ENCODE peak calls at places on chromosome 18, in eight cellular contexts. One of them, this sample, is unnamed.

GRCh38 chr18:67432806-67433205 is 83.7 kb downstream of the DSEL start:
- DNase-seq in pulmonary artery endothelial cell: no peak
- DNase-seq in lower lobe of right lung: no peak
- DNase-seq in caudate nucleus: no peak
- DNase-seq in AG09309: no peak
- DNase-seq in osteoblast: peak
- DNase-seq in choroid plexus epithelial cell: peak
- DNase-seq in CD8-positive, alpha-beta T cell: no peak
- DNase-seq in this sample: no peak

GRCh38 chr18:36745219-36745975 is 83.4 kb downstream of the TPGS2 start:
- DNase-seq in CD8-positive, alpha-beta T cell: no peak
- DNase-seq in choroid plexus epithelial cell: no peak
- DNase-seq in caudate nucleus: no peak
- DNase-seq in osteoblast: no peak
- DNase-seq in pulmonary artery endothelial cell: no peak
- DNase-seq in lower lobe of right lung: no peak
- DNase-seq in AG09309: no peak
- DNase-seq in this sample: no peak

GRCh38 chr18:62398291-62398690 is 73.2 kb downstream of the TNFRSF11A start:
- DNase-seq in osteoblast: no peak
- DNase-seq in caudate nucleus: no peak
- DNase-seq in pulmonary artery endothelial cell: no peak
- DNase-seq in lower lobe of right lung: no peak
- DNase-seq in choroid plexus epithelial cell: no peak
- DNase-seq in CD8-positive, alpha-beta T cell: no peak
- DNase-seq in AG09309: no peak
- DNase-seq in this sample: no peak

GRCh38 chr18:78773303-78773755 is 206.3 kb upstream of the SALL3 start:
- DNase-seq in osteoblast: no peak
- DNase-seq in pulmonary artery endothelial cell: no peak
- DNase-seq in choroid plexus epithelial cell: no peak
- DNase-seq in lower lobe of right lung: no peak
- DNase-seq in CD8-positive, alpha-beta T cell: no peak
- DNase-seq in caudate nucleus: no peak
- DNase-seq in AG09309: no peak
- DNase-seq in this sample: no peak

GRCh38 chr18:54775686-54776085 is 52.6 kb upstream of the RAB27B start:
- DNase-seq in AG09309: peak
- DNase-seq in choroid plexus epithelial cell: peak
- DNase-seq in CD8-positive, alpha-beta T cell: no peak
- DNase-seq in pulmonary artery endothelial cell: no peak
- DNase-seq in caudate nucleus: no peak
- DNase-seq in lower lobe of right lung: no peak
- DNase-seq in osteoblast: peak
- DNase-seq in this sample: peak

GRCh38 chr18:25896178-25896780 is 194.1 kb downstream of the SS18 start:
- DNase-seq in lower lobe of right lung: no peak
- DNase-seq in osteoblast: peak
- DNase-seq in AG09309: peak
- DNase-seq in CD8-positive, alpha-beta T cell: no peak
- DNase-seq in pulmonary artery endothelial cell: peak
- DNase-seq in choroid plexus epithelial cell: peak
- DNase-seq in caudate nucleus: no peak
- DNase-seq in this sample: peak

GRCh38 chr18:2222270-2223185 is 348.8 kb downstream of the METTL4 start:
- DNase-seq in choroid plexus epithelial cell: peak
- DNase-seq in lower lobe of right lung: no peak
- DNase-seq in osteoblast: no peak
- DNase-seq in caudate nucleus: no peak
- DNase-seq in CD8-positive, alpha-beta T cell: no peak
- DNase-seq in AG09309: no peak
- DNase-seq in pulmonary artery endothelial cell: no peak
- DNase-seq in this sample: no peak

GRCh38 chr18:57242285-57242684 is 95.4 kb downstream of the BOD1L2 start:
- DNase-seq in lower lobe of right lung: no peak
- DNase-seq in AG09309: no peak
- DNase-seq in CD8-positive, alpha-beta T cell: no peak
- DNase-seq in caudate nucleus: no peak
- DNase-seq in osteoblast: no peak
- DNase-seq in pulmonary artery endothelial cell: no peak
- DNase-seq in choroid plexus epithelial cell: no peak
- DNase-seq in this sample: no peak

GRCh38 chr18:59220164-59220783 is 316 bp downstream of the GRP start:
- DNase-seq in choroid plexus epithelial cell: no peak
- DNase-seq in pulmonary artery endothelial cell: no peak
- DNase-seq in caudate nucleus: no peak
- DNase-seq in osteoblast: peak
- DNase-seq in lower lobe of right lung: no peak
- DNase-seq in CD8-positive, alpha-beta T cell: no peak
- DNase-seq in AG09309: no peak
- DNase-seq in this sample: no peak

GRCh38 chr18:13223341-13224148 is 5.0 kb downstream of the LDLRAD4 start:
- DNase-seq in AG09309: no peak
- DNase-seq in caudate nucleus: no peak
- DNase-seq in pulmonary artery endothelial cell: no peak
- DNase-seq in osteoblast: no peak
- DNase-seq in CD8-positive, alpha-beta T cell: no peak
- DNase-seq in lower lobe of right lung: no peak
- DNase-seq in choroid plexus epithelial cell: no peak
- DNase-seq in this sample: no peak

GRCh38 chr18:11981633-11982366 is 493 bp downstream of the IMPA2 start:
- DNase-seq in CD8-positive, alpha-beta T cell: no peak
- DNase-seq in osteoblast: peak
- DNase-seq in pulmonary artery endothelial cell: no peak
- DNase-seq in AG09309: no peak
- DNase-seq in choroid plexus epithelial cell: peak
- DNase-seq in lower lobe of right lung: peak
- DNase-seq in caudate nucleus: no peak
- DNase-seq in this sample: no peak

GRCh38 chr18:45110577-45111506 is 430.2 kb downstream of the SETBP1 start:
- DNase-seq in lower lobe of right lung: no peak
- DNase-seq in AG09309: no peak
- DNase-seq in pulmonary artery endothelial cell: no peak
- DNase-seq in caudate nucleus: no peak
- DNase-seq in CD8-positive, alpha-beta T cell: no peak
- DNase-seq in choroid plexus epithelial cell: no peak
- DNase-seq in osteoblast: peak
- DNase-seq in this sample: no peak

GRCh38 chr18:76340410-76340809 is 154.6 kb downstream of the ZNF516 start:
- DNase-seq in lower lobe of right lung: no peak
- DNase-seq in CD8-positive, alpha-beta T cell: no peak
- DNase-seq in choroid plexus epithelial cell: no peak
- DNase-seq in pulmonary artery endothelial cell: no peak
- DNase-seq in caudate nucleus: no peak
- DNase-seq in AG09309: no peak
- DNase-seq in osteoblast: no peak
- DNase-seq in this sample: no peak

GRCh38 chr18:34809697-34810096 is 99.6 kb downstream of the DTNA start:
- DNase-seq in osteoblast: no peak
- DNase-seq in lower lobe of right lung: no peak
- DNase-seq in AG09309: peak
- DNase-seq in pulmonary artery endothelial cell: no peak
- DNase-seq in CD8-positive, alpha-beta T cell: no peak
- DNase-seq in caudate nucleus: peak
- DNase-seq in choroid plexus epithelial cell: peak
- DNase-seq in this sample: peak

GRCh38 chr18:36993068-36993467 is 164.1 kb downstream of the KIAA1328 start:
- DNase-seq in caudate nucleus: no peak
- DNase-seq in CD8-positive, alpha-beta T cell: no peak
- DNase-seq in pulmonary artery endothelial cell: peak
- DNase-seq in AG09309: peak
- DNase-seq in choroid plexus epithelial cell: peak
- DNase-seq in lower lobe of right lung: no peak
- DNase-seq in osteoblast: peak
- DNase-seq in this sample: no peak

GRCh38 chr18:12271376-12272235 is 17.4 kb downstream of the CIDEA start:
- DNase-seq in lower lobe of right lung: peak
- DNase-seq in caudate nucleus: peak
- DNase-seq in CD8-positive, alpha-beta T cell: peak
- DNase-seq in pulmonary artery endothelial cell: peak
- DNase-seq in AG09309: no peak
- DNase-seq in choroid plexus epithelial cell: peak
- DNase-seq in osteoblast: peak
- DNase-seq in this sample: peak

GRCh38 chr18:49247786-49248185 is 212.7 kb downstream of the DYM start:
- DNase-seq in caudate nucleus: no peak
- DNase-seq in lower lobe of right lung: no peak
- DNase-seq in AG09309: no peak
- DNase-seq in pulmonary artery endothelial cell: peak
- DNase-seq in choroid plexus epithelial cell: peak
- DNase-seq in CD8-positive, alpha-beta T cell: no peak
- DNase-seq in osteoblast: no peak
- DNase-seq in this sample: no peak

GRCh38 chr18:53850918-53851317 is 373.6 kb downstream of the MBD2 start:
- DNase-seq in CD8-positive, alpha-beta T cell: no peak
- DNase-seq in choroid plexus epithelial cell: no peak
- DNase-seq in lower lobe of right lung: no peak
- DNase-seq in caudate nucleus: no peak
- DNase-seq in AG09309: no peak
- DNase-seq in pulmonary artery endothelial cell: no peak
- DNase-seq in osteoblast: no peak
- DNase-seq in this sample: no peak

GRCh38 chr18:3463052-3463451 is 13.1 kb downstream of the TGIF1 start:
- DNase-seq in osteoblast: no peak
- DNase-seq in pulmonary artery endothelial cell: no peak
- DNase-seq in AG09309: no peak
- DNase-seq in CD8-positive, alpha-beta T cell: no peak
- DNase-seq in caudate nucleus: no peak
- DNase-seq in lower lobe of right lung: no peak
- DNase-seq in choroid plexus epithelial cell: peak
- DNase-seq in this sample: no peak

GRCh38 chr18:61606759-61607158 is 273.5 kb downstream of the CDH20 start:
- DNase-seq in lower lobe of right lung: peak
- DNase-seq in caudate nucleus: no peak
- DNase-seq in choroid plexus epithelial cell: peak
- DNase-seq in CD8-positive, alpha-beta T cell: no peak
- DNase-seq in AG09309: peak
- DNase-seq in pulmonary artery endothelial cell: peak
- DNase-seq in osteoblast: peak
- DNase-seq in this sample: peak

GRCh38 chr18:79791141-79791972 is 6.4 kb upstream of the KCNG2 start:
- DNase-seq in caudate nucleus: no peak
- DNase-seq in osteoblast: peak
- DNase-seq in CD8-positive, alpha-beta T cell: no peak
- DNase-seq in choroid plexus epithelial cell: peak
- DNase-seq in lower lobe of right lung: no peak
- DNase-seq in AG09309: peak
- DNase-seq in pulmonary artery endothelial cell: peak
- DNase-seq in this sample: peak